ENCODE peak calls at places on chromosomes 2 and 18, in ten cellular contexts. One of them, this sample, is unnamed.

GRCh38 chr2:181411105-181411849 is 45.9 kb upstream of the ITGA4 start:
- DNase-seq in M059J: no peak
- DNase-seq in NCI-H1694: peak
- DNase-seq in GM23338: peak
- DNase-seq in activated CD4-positive, alpha-beta T cell treated with anti-CD3 and anti-CD28 coated beads, Interleukin-2, amount 50 U/mL, for 1 hour: no peak
- DNase-seq in AG09309: no peak
- DNase-seq in Kasumi-1: peak
- DNase-seq in A549: no peak
- DNase-seq in dorsolateral prefrontal cortex: no peak
- DNase-seq in anterior cingulate cortex: no peak
- DNase-seq in this sample: peak

GRCh38 chr2:80348953-80349352 is 44.4 kb upstream of the LRRTM1 start:
- DNase-seq in dorsolateral prefrontal cortex: no peak
- DNase-seq in A549: no peak
- DNase-seq in M059J: no peak
- DNase-seq in GM23338: no peak
- DNase-seq in NCI-H1694: no peak
- DNase-seq in Kasumi-1: no peak
- DNase-seq in AG09309: no peak
- DNase-seq in activated CD4-positive, alpha-beta T cell treated with anti-CD3 and anti-CD28 coated beads, Interleukin-2, amount 50 U/mL, for 1 hour: no peak
- DNase-seq in anterior cingulate cortex: no peak
- DNase-seq in this sample: no peak

GRCh38 chr2:71695235-71696120 is 242.1 kb downstream of the DYSF start:
- DNase-seq in dorsolateral prefrontal cortex: no peak
- DNase-seq in M059J: no peak
- DNase-seq in GM23338: no peak
- DNase-seq in AG09309: no peak
- DNase-seq in activated CD4-positive, alpha-beta T cell treated with anti-CD3 and anti-CD28 coated beads, Interleukin-2, amount 50 U/mL, for 1 hour: no peak
- DNase-seq in A549: no peak
- DNase-seq in NCI-H1694: no peak
- DNase-seq in Kasumi-1: no peak
- DNase-seq in anterior cingulate cortex: no peak
- DNase-seq in this sample: no peak

GRCh38 chr2:18799397-18799796 is 210.0 kb upstream of the NT5C1B start:
- DNase-seq in AG09309: peak
- DNase-seq in NCI-H1694: no peak
- DNase-seq in GM23338: no peak
- DNase-seq in Kasumi-1: no peak
- DNase-seq in M059J: no peak
- DNase-seq in activated CD4-positive, alpha-beta T cell treated with anti-CD3 and anti-CD28 coated beads, Interleukin-2, amount 50 U/mL, for 1 hour: no peak
- DNase-seq in A549: no peak
- DNase-seq in dorsolateral prefrontal cortex: no peak
- DNase-seq in anterior cingulate cortex: no peak
- DNase-seq in this sample: no peak

GRCh38 chr2:149849133-149849532 is 261.6 kb upstream of the MMADHC start:
- DNase-seq in anterior cingulate cortex: no peak
- DNase-seq in activated CD4-positive, alpha-beta T cell treated with anti-CD3 and anti-CD28 coated beads, Interleukin-2, amount 50 U/mL, for 1 hour: no peak
- DNase-seq in M059J: no peak
- DNase-seq in Kasumi-1: no peak
- DNase-seq in A549: no peak
- DNase-seq in NCI-H1694: no peak
- DNase-seq in AG09309: no peak
- DNase-seq in GM23338: no peak
- DNase-seq in dorsolateral prefrontal cortex: no peak
- DNase-seq in this sample: no peak

GRCh38 chr2:15920696-15921095 is 19.7 kb upstream of the MYCN start:
- DNase-seq in activated CD4-positive, alpha-beta T cell treated with anti-CD3 and anti-CD28 coated beads, Interleukin-2, amount 50 U/mL, for 1 hour: no peak
- DNase-seq in A549: no peak
- DNase-seq in NCI-H1694: no peak
- DNase-seq in GM23338: no peak
- DNase-seq in dorsolateral prefrontal cortex: no peak
- DNase-seq in Kasumi-1: no peak
- DNase-seq in AG09309: no peak
- DNase-seq in anterior cingulate cortex: no peak
- DNase-seq in M059J: no peak
- DNase-seq in this sample: no peak

GRCh38 chr18:41113885-41114482 is 841.0 kb upstream of the PIK3C3 start:
- DNase-seq in NCI-H1694: no peak
- DNase-seq in M059J: peak
- DNase-seq in AG09309: no peak
- DNase-seq in activated CD4-positive, alpha-beta T cell treated with anti-CD3 and anti-CD28 coated beads, Interleukin-2, amount 50 U/mL, for 1 hour: no peak
- DNase-seq in A549: no peak
- DNase-seq in dorsolateral prefrontal cortex: no peak
- DNase-seq in GM23338: no peak
- DNase-seq in anterior cingulate cortex: no peak
- DNase-seq in Kasumi-1: no peak
- DNase-seq in this sample: no peak

GRCh38 chr2:168256448-168256847 is 9.1 kb upstream of the STK39 start:
- DNase-seq in dorsolateral prefrontal cortex: no peak
- DNase-seq in GM23338: no peak
- DNase-seq in AG09309: no peak
- DNase-seq in A549: no peak
- DNase-seq in Kasumi-1: no peak
- DNase-seq in activated CD4-positive, alpha-beta T cell treated with anti-CD3 and anti-CD28 coated beads, Interleukin-2, amount 50 U/mL, for 1 hour: no peak
- DNase-seq in NCI-H1694: no peak
- DNase-seq in M059J: no peak
- DNase-seq in anterior cingulate cortex: no peak
- DNase-seq in this sample: no peak

GRCh38 chr18:78621141-78621540 is 358.5 kb upstream of the SALL3 start:
- DNase-seq in Kasumi-1: no peak
- DNase-seq in activated CD4-positive, alpha-beta T cell treated with anti-CD3 and anti-CD28 coated beads, Interleukin-2, amount 50 U/mL, for 1 hour: no peak
- DNase-seq in M059J: no peak
- DNase-seq in anterior cingulate cortex: no peak
- DNase-seq in AG09309: no peak
- DNase-seq in NCI-H1694: no peak
- DNase-seq in GM23338: no peak
- DNase-seq in A549: no peak
- DNase-seq in dorsolateral prefrontal cortex: no peak
- DNase-seq in this sample: no peak

GRCh38 chr2:50448556-50448955 is 583.4 kb downstream of the NRXN1 start:
- DNase-seq in dorsolateral prefrontal cortex: peak
- DNase-seq in AG09309: no peak
- DNase-seq in NCI-H1694: peak
- DNase-seq in Kasumi-1: no peak
- DNase-seq in anterior cingulate cortex: no peak
- DNase-seq in GM23338: no peak
- DNase-seq in activated CD4-positive, alpha-beta T cell treated with anti-CD3 and anti-CD28 coated beads, Interleukin-2, amount 50 U/mL, for 1 hour: no peak
- DNase-seq in M059J: no peak
- DNase-seq in A549: no peak
- DNase-seq in this sample: no peak

GRCh38 chr2:201699384-201699783 is 940 bp upstream of the MPP4 start:
- DNase-seq in Kasumi-1: no peak
- DNase-seq in A549: no peak
- DNase-seq in GM23338: peak
- DNase-seq in NCI-H1694: no peak
- DNase-seq in M059J: peak
- DNase-seq in activated CD4-positive, alpha-beta T cell treated with anti-CD3 and anti-CD28 coated beads, Interleukin-2, amount 50 U/mL, for 1 hour: no peak
- DNase-seq in AG09309: no peak
- DNase-seq in dorsolateral prefrontal cortex: no peak
- DNase-seq in anterior cingulate cortex: no peak
- DNase-seq in this sample: no peak

GRCh38 chr18:13643261-13643671 is 83.1 kb downstream of the FAM210A start:
- DNase-seq in GM23338: no peak
- DNase-seq in M059J: no peak
- DNase-seq in Kasumi-1: no peak
- DNase-seq in A549: no peak
- DNase-seq in AG09309: no peak
- DNase-seq in activated CD4-positive, alpha-beta T cell treated with anti-CD3 and anti-CD28 coated beads, Interleukin-2, amount 50 U/mL, for 1 hour: no peak
- DNase-seq in dorsolateral prefrontal cortex: no peak
- DNase-seq in NCI-H1694: no peak
- DNase-seq in anterior cingulate cortex: no peak
- DNase-seq in this sample: no peak

GRCh38 chr2:160657206-160657605 is 163.6 kb upstream of the RBMS1 start:
- DNase-seq in dorsolateral prefrontal cortex: no peak
- DNase-seq in activated CD4-positive, alpha-beta T cell treated with anti-CD3 and anti-CD28 coated beads, Interleukin-2, amount 50 U/mL, for 1 hour: no peak
- DNase-seq in anterior cingulate cortex: no peak
- DNase-seq in GM23338: no peak
- DNase-seq in NCI-H1694: no peak
- DNase-seq in A549: no peak
- DNase-seq in Kasumi-1: no peak
- DNase-seq in AG09309: no peak
- DNase-seq in M059J: no peak
- DNase-seq in this sample: no peak

GRCh38 chr2:40032650-40033319 is 253.7 kb upstream of the THUMPD2 start:
- DNase-seq in GM23338: no peak
- DNase-seq in activated CD4-positive, alpha-beta T cell treated with anti-CD3 and anti-CD28 coated beads, Interleukin-2, amount 50 U/mL, for 1 hour: no peak
- DNase-seq in AG09309: peak
- DNase-seq in M059J: peak
- DNase-seq in A549: no peak
- DNase-seq in NCI-H1694: no peak
- DNase-seq in dorsolateral prefrontal cortex: no peak
- DNase-seq in Kasumi-1: no peak
- DNase-seq in anterior cingulate cortex: no peak
- DNase-seq in this sample: no peak

GRCh38 chr2:153431114-153431513 is 47.4 kb downstream of the RPRM start:
- DNase-seq in dorsolateral prefrontal cortex: no peak
- DNase-seq in activated CD4-positive, alpha-beta T cell treated with anti-CD3 and anti-CD28 coated beads, Interleukin-2, amount 50 U/mL, for 1 hour: no peak
- DNase-seq in anterior cingulate cortex: no peak
- DNase-seq in M059J: no peak
- DNase-seq in GM23338: no peak
- DNase-seq in A549: no peak
- DNase-seq in Kasumi-1: no peak
- DNase-seq in NCI-H1694: no peak
- DNase-seq in AG09309: no peak
- DNase-seq in this sample: no peak

GRCh38 chr2:43749583-43749982 is 24.3 kb upstream of the DYNC2LI1 start:
- DNase-seq in anterior cingulate cortex: no peak
- DNase-seq in GM23338: no peak
- DNase-seq in Kasumi-1: no peak
- DNase-seq in dorsolateral prefrontal cortex: no peak
- DNase-seq in M059J: no peak
- DNase-seq in A549: no peak
- DNase-seq in AG09309: no peak
- DNase-seq in NCI-H1694: no peak
- DNase-seq in activated CD4-positive, alpha-beta T cell treated with anti-CD3 and anti-CD28 coated beads, Interleukin-2, amount 50 U/mL, for 1 hour: no peak
- DNase-seq in this sample: no peak

GRCh38 chr2:108936076-108936867 is 52.7 kb downstream of the EDAR start:
- DNase-seq in activated CD4-positive, alpha-beta T cell treated with anti-CD3 and anti-CD28 coated beads, Interleukin-2, amount 50 U/mL, for 1 hour: no peak
- DNase-seq in dorsolateral prefrontal cortex: no peak
- DNase-seq in NCI-H1694: no peak
- DNase-seq in anterior cingulate cortex: no peak
- DNase-seq in Kasumi-1: no peak
- DNase-seq in A549: no peak
- DNase-seq in M059J: no peak
- DNase-seq in GM23338: no peak
- DNase-seq in AG09309: no peak
- DNase-seq in this sample: no peak

GRCh38 chr2:217711236-217711635 is 291.6 kb downstream of the TNS1 start:
- DNase-seq in Kasumi-1: no peak
- DNase-seq in anterior cingulate cortex: no peak
- DNase-seq in activated CD4-positive, alpha-beta T cell treated with anti-CD3 and anti-CD28 coated beads, Interleukin-2, amount 50 U/mL, for 1 hour: no peak
- DNase-seq in A549: no peak
- DNase-seq in dorsolateral prefrontal cortex: no peak
- DNase-seq in GM23338: no peak
- DNase-seq in AG09309: no peak
- DNase-seq in M059J: peak
- DNase-seq in NCI-H1694: no peak
- DNase-seq in this sample: no peak

This sample was measured in DMS 273 treated with DMSO at 0.1 percent for 48 hours.